ENCODE peak calls at places on chromosomes 13 and 19, in four cellular contexts. C is thoracic aorta, S is heart left ventricle, F is transverse colon. R is an unnamed sample.

GRCh38 chr13:64505511-64505910 is 2724.6 kb downstream of the PCDH9 start:
- DNase-seq in C (no peak), S (no peak), F (no peak), R (no peak)

GRCh38 chr13:96091164-96091931 is 1.4 kb downstream of the HS6ST3 start:
- DNase-seq in C (no peak), S (no peak), F (no peak), R (no peak)

GRCh38 chr13:82688400-82688999 is 1193.8 kb downstream of the SLITRK1 start:
- DNase-seq in S (no peak), F (no peak), C (no peak), R (no peak)

GRCh38 chr13:77779461-77780272 is 82.2 kb downstream of the SLAIN1 start:
- DNase-seq in C (no peak), F (peak; percentile 11), S (no peak), R (no peak)

GRCh38 chr13:98769736-98770135 is 17.3 kb upstream of the SLC15A1 start:
- DNase-seq in S (no peak), C (no peak), F (no peak), R (no peak)

GRCh38 chr13:90032841-90033493 is 1314.5 kb upstream of the MIR17HG start:
- DNase-seq in C (no peak), F (no peak), S (no peak), R (no peak)

GRCh38 chr19:6719540-6719861 is 949 bp downstream of the C3 start:
- DNase-seq in C (no peak), S (no peak), F (no peak), R (no peak)

GRCh38 chr13:32824671-32825070 is 191.6 kb upstream of the KL start:
- DNase-seq in F (no peak), S (no peak), C (no peak), R (peak; percentile 37)

GRCh38 chr13:35927554-35927953 is 203.6 kb downstream of the DCLK1 start:
- DNase-seq in F (no peak), S (no peak), C (peak; percentile 3), R (no peak)

GRCh38 chr19:46928951-46929350 is 68.2 kb downstream of the ARHGAP35 start:
- DNase-seq in S (no peak), C (no peak), F (no peak), R (no peak)

GRCh38 chr19:44737238-44738160 is 11.0 kb upstream of the BCL3 start:
- DNase-seq in F (peak; percentile 10), C (no peak), S (no peak), R (no peak)

GRCh38 chr19:10420444-10421239 is at the start of gene PDE4A:
- DNase-seq in C (no peak), S (no peak), F (no peak), R (no peak)

GRCh38 chr13:99037756-99038155 is 59.9 kb upstream of the DOCK9 start:
- DNase-seq in S (no peak), F (no peak), C (no peak), R (no peak)

GRCh38 chr19:16584825-16585801 is 12.9 kb upstream of the SLC35E1 start:
- DNase-seq in S (no peak), C (no peak), F (no peak), R (no peak)

GRCh38 chr13:46154136-46154854 is 27.7 kb downstream of the LCP1 start:
- DNase-seq in F (no peak), C (no peak), S (no peak), R (no peak)

GRCh38 chr13:49814551-49815270 is 22.2 kb upstream of the KPNA3 start:
- DNase-seq in C (no peak), S (no peak), F (no peak), R (no peak)

GRCh38 chr19:5048091-5048726 is 79.3 kb downstream of the KDM4B start:
- DNase-seq in S (peak; percentile 78), F (peak; percentile 86), C (peak; percentile 37), R (no peak)

GRCh38 chr13:31898383-31899071 is 133.0 kb upstream of the FRY start:
- DNase-seq in S (no peak), C (no peak), F (no peak), R (no peak)

GRCh38 chr13:24361852-24362366 is 52.5 kb downstream of the C1QTNF9 start:
- DNase-seq in F (peak; percentile 21), S (no peak), C (no peak), R (no peak)

GRCh38 chr19:54338521-54338920 is 441 bp downstream of the LILRA4 start:
- DNase-seq in F (no peak), C (no peak), S (no peak), R (no peak)

GRCh38 chr13:66009241-66009640 is 1220.9 kb downstream of the PCDH9 start:
- DNase-seq in F (no peak), C (no peak), S (no peak), R (no peak)

GRCh38 chr13:26254583-26255102 is 714 bp downstream of the CDK8 start:
- DNase-seq in S (peak; percentile 61), C (peak; percentile 6), F (peak; percentile 69), R (no peak)

GRCh38 chr19:9848060-9848459 is 12.9 kb downstream of the PIN1 start:
- DNase-seq in F (no peak), C (no peak), S (no peak), R (no peak)

GRCh38 chr13:26502826-26503225 is 54.7 kb upstream of the WASF3 start:
- DNase-seq in S (peak; percentile 40), C (no peak), F (no peak), R (no peak)

GRCh38 chr19:940591-941291 is 14.9 kb downstream of the ARID3A start:
- DNase-seq in F (peak; percentile 86), S (peak; percentile 69), C (peak; percentile 57), R (no peak)

GRCh38 chr13:107170270-107170931 is 602.5 kb upstream of the ARGLU1 start:
- DNase-seq in F (no peak), C (no peak), S (no peak), R (no peak)
- H3K4me1 ChIP-seq in F (no peaks in the 10 kb centered on the region), C (no peaks in the 10 kb centered on the region), S (no peaks in the 10 kb centered on the region), R (no peaks in the 10 kb centered on the region)

GRCh38 chr19:15317392-15318011 is 14.8 kb downstream of the BRD4 start:
- DNase-seq in C (no peak), S (no peak), F (no peak), R (no peak)

GRCh38 chr19:15313649-15314279 is 18.6 kb downstream of the BRD4 start:
- DNase-seq in C (no peak), S (no peak), F (no peak), R (no peak)

GRCh38 chr19:15315101-15315500 is 17.2 kb downstream of the BRD4 start:
- DNase-seq in F (no peak), S (no peak), C (no peak), R (no peak)

GRCh38 chr19:15318241-15318691 is 14.1 kb downstream of the BRD4 start:
- DNase-seq in C (no peak), S (no peak), F (no peak), R (no peak)

DNA sequence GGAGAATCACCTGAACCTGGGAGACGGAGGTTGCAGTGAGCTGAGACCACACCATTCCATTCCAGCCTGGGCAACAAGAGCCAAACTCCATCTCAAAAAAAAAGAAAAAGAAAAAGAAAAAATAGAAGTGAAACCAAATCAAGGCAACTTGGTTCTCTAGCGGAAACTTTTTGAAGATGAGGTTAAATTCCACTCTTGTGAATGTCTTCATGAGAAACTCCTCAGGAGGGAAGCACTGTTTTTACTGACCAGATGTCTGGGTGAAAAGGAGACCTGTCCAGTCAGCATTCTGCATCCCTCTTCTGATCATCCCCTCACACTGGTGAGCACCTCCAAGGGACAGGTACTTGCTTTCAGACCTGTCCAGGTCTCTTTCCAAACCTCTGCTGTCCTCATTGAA is 15.8 kb downstream of the BRD4 start:
- DNase-seq in S (no peak), F (no peak), C (no peak), R (no peak)
- H3K4me1 ChIP-seq in S (peaks cover 76% of the 10 kb centered on the region), F (peaks cover 62% of the 10 kb centered on the region), C (peaks cover 74% of the 10 kb centered on the region), R (peaks cover 100% of the 10 kb centered on the region)

GRCh38 chr13:43363156-43363918 is 340.0 kb downstream of the DNAJC15 start:
- DNase-seq in C (no peak), S (no peak), F (no peak), R (peak; percentile 37)

GRCh38 chr13:43360911-43361605 is 337.7 kb downstream of the DNAJC15 start:
- DNase-seq in C (no peak), F (no peak), S (no peak), R (peak; percentile 39)

GRCh38 chr13:43359536-43359935 is 336.1 kb downstream of the DNAJC15 start:
- DNase-seq in F (no peak), C (no peak), S (no peak), R (no peak)

GRCh38 chr13:43357435-43358065 is 334.2 kb downstream of the DNAJC15 start:
- DNase-seq in S (peak; percentile 51), F (no peak), C (no peak), R (no peak)

DNA sequence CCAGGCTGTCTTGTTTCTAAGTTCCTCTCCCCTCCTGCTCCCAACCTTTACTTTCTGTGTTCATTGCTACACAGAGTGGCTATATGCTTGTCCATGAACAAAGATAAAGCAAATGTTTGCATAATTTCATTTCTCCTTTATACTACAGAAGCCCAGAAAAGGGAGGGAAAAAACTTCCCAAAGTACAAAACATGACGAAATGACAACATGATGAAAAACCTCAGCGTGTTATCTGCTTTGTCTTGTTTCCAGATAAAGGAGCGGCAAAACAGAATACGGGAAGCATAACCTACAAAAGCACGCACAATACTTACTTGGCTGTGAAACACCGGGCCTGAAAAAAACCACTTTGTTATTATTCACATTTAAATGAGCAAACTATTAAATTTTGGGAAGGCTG is 336.8 kb downstream of the DNAJC15 start:
- DNase-seq in F (no peak), S (no peak), C (no peak), R (no peak)
- H3K4me1 ChIP-seq in F (peaks cover 7% of the 10 kb centered on the region), S (no peaks in the 10 kb centered on the region), C (peaks cover 16% of the 10 kb centered on the region), R (peaks cover 21% of the 10 kb centered on the region)

GRCh38 chr13:40568246-40568645 is 98.2 kb downstream of the FOXO1 start:
- DNase-seq in F (no peak), S (no peak), C (no peak), R (no peak)
- H3K4me1 ChIP-seq in F (peaks cover 22% of the 10 kb centered on the region), S (peaks cover 15% of the 10 kb centered on the region), C (peaks cover 35% of the 10 kb centered on the region), R (peaks cover 84% of the 10 kb centered on the region)

GRCh38 chr19:2042485-2043268 is 8.4 kb downstream of the MKNK2 start:
- DNase-seq in S (no peak), C (no peak), F (peak; percentile 50), R (no peak)
- H3K4me1 ChIP-seq in S (peaks cover 77% of the 10 kb centered on the region), C (peaks cover 27% of the 10 kb centered on the region), F (peaks cover 57% of the 10 kb centered on the region), R (peaks cover 81% of the 10 kb centered on the region)

GRCh38 chr13:21053231-21053630 is 8.2 kb downstream of the LATS2 start:
- DNase-seq in S (no peak), C (no peak), F (no peak), R (no peak)

GRCh38 chr13:21054313-21054712 is 7.1 kb downstream of the LATS2 start:
- DNase-seq in S (no peak), C (no peak), F (no peak), R (no peak)

GRCh38 chr13:21055511-21056045 is 5.8 kb downstream of the LATS2 start:
- DNase-seq in S (no peak), F (no peak), C (no peak), R (no peak)

GRCh38 chr13:21051675-21052074 is 9.7 kb downstream of the LATS2 start:
- DNase-seq in S (no peak), F (no peak), C (no peak), R (no peak)

GRCh38 chr13:21055016-21055415 is 6.4 kb downstream of the LATS2 start:
- DNase-seq in C (no peak), S (no peak), F (no peak), R (no peak)
- H3K4me1 ChIP-seq in C (peaks cover 29% of the 10 kb centered on the region), S (peaks cover 35% of the 10 kb centered on the region), F (peaks cover 17% of the 10 kb centered on the region), R (peaks cover 88% of the 10 kb centered on the region)

GRCh38 chr19:29667390-29667783 is 2.1 kb downstream of the PLEKHF1 start:
- DNase-seq in C (no peak), S (no peak), F (no peak), R (no peak)
- H3K4me1 ChIP-seq in C (peaks cover 68% of the 10 kb centered on the region), S (peaks cover 51% of the 10 kb centered on the region), F (peaks cover 43% of the 10 kb centered on the region), R (peaks cover 80% of the 10 kb centered on the region)

R was measured in esophagus muscularis mucosa.